ENCODE peak calls at places on chromosomes 4 and X, in five cellular contexts. One of them, this sample, is unnamed.

GRCh38 chrX:69538321-69538876 is 34.3 kb downstream of the NALF2 start:
- DNase-seq in astrocyte: no peak
- DNase-seq in cardiac muscle cell: peak; percentile 79
- DNase-seq in tibial nerve: peak; percentile 53
- DNase-seq in aorta: peak; percentile 84
- DNase-seq in this sample: peak; percentile 52

GRCh38 chr4:113003841-113004240 is 45.6 kb upstream of the ANK2 start:
- DNase-seq in astrocyte: no peak
- DNase-seq in cardiac muscle cell: no peak
- DNase-seq in tibial nerve: no peak
- DNase-seq in aorta: no peak
- DNase-seq in this sample: no peak

GRCh38 chr4:118981171-118981838 is 92.7 kb downstream of the SYNPO2 start:
- DNase-seq in astrocyte: peak; percentile 64
- DNase-seq in cardiac muscle cell: no peak
- DNase-seq in tibial nerve: no peak
- DNase-seq in aorta: no peak
- DNase-seq in this sample: no peak

GRCh38 chr4:185128272-185129119 is 14.6 kb upstream of the SLC25A4 start:
- DNase-seq in astrocyte: peak; percentile 6
- DNase-seq in cardiac muscle cell: peak; percentile 47
- DNase-seq in tibial nerve: no peak
- DNase-seq in aorta: peak; percentile 52
- DNase-seq in this sample: peak; percentile 39

GRCh38 chr4:159552979-159553768 is 450.3 kb downstream of the RAPGEF2 start:
- DNase-seq in astrocyte: no peak
- DNase-seq in cardiac muscle cell: no peak
- DNase-seq in tibial nerve: no peak
- DNase-seq in aorta: no peak
- DNase-seq in this sample: no peak

GRCh38 chrX:1442724-1443367 is 9.9 kb downstream of the ASMTL start:
- DNase-seq in astrocyte: no peak
- DNase-seq in cardiac muscle cell: no peak
- DNase-seq in tibial nerve: no peak
- DNase-seq in aorta: peak; percentile 23
- DNase-seq in this sample: peak; percentile 1

GRCh38 chr4:88843067-88843723 is 145.6 kb upstream of the NAP1L5 start:
- DNase-seq in astrocyte: no peak
- DNase-seq in cardiac muscle cell: no peak
- DNase-seq in tibial nerve: no peak
- DNase-seq in aorta: no peak
- DNase-seq in this sample: no peak

GRCh38 chrX:20664774-20665173 is 398.1 kb upstream of the RPS6KA3 start:
- DNase-seq in astrocyte: no peak
- DNase-seq in cardiac muscle cell: no peak
- DNase-seq in tibial nerve: no peak
- DNase-seq in aorta: no peak
- DNase-seq in this sample: no peak

GRCh38 chrX:46386511-46386910 is 158.7 kb downstream of the ZNF674 start:
- DNase-seq in astrocyte: no peak
- DNase-seq in cardiac muscle cell: no peak
- DNase-seq in tibial nerve: no peak
- DNase-seq in aorta: no peak
- DNase-seq in this sample: no peak

GRCh38 chr4:57233391-57233790 is 123.2 kb upstream of the IGFBP7 start:
- DNase-seq in astrocyte: peak; percentile 51
- DNase-seq in cardiac muscle cell: peak; percentile 45
- DNase-seq in tibial nerve: no peak
- DNase-seq in aorta: no peak
- DNase-seq in this sample: no peak

GRCh38 chr4:40840255-40840984 is 90.7 kb downstream of the NSUN7 start:
- DNase-seq in astrocyte: no peak
- DNase-seq in cardiac muscle cell: no peak
- DNase-seq in tibial nerve: no peak
- DNase-seq in aorta: no peak
- DNase-seq in this sample: no peak

GRCh38 chr4:83128235-83128929 is 13.9 kb upstream of the PLAC8 start:
- DNase-seq in astrocyte: peak; percentile 88
- DNase-seq in cardiac muscle cell: peak; percentile 91
- DNase-seq in tibial nerve: no peak
- DNase-seq in aorta: no peak
- DNase-seq in this sample: no peak

GRCh38 chrX:15469613-15470012 is 23.5 kb downstream of the PIR start:
- DNase-seq in astrocyte: no peak
- DNase-seq in cardiac muscle cell: no peak
- DNase-seq in tibial nerve: no peak
- DNase-seq in aorta: no peak
- DNase-seq in this sample: no peak

GRCh38 chr4:14018191-14018853 is 390.8 kb upstream of the BOD1L1 start:
- DNase-seq in astrocyte: no peak
- DNase-seq in cardiac muscle cell: no peak
- DNase-seq in tibial nerve: no peak
- DNase-seq in aorta: no peak
- DNase-seq in this sample: no peak

GRCh38 chr4:15778191-15778741 is at the start of gene CD38:
- DNase-seq in astrocyte: no peak
- DNase-seq in cardiac muscle cell: peak; percentile 20
- DNase-seq in tibial nerve: no peak
- DNase-seq in aorta: peak; percentile 62
- DNase-seq in this sample: no peak

GRCh38 chr4:14650127-14650526 is 352.2 kb upstream of the CPEB2 start:
- DNase-seq in astrocyte: no peak
- DNase-seq in cardiac muscle cell: peak; percentile 9
- DNase-seq in tibial nerve: no peak
- DNase-seq in aorta: no peak
- DNase-seq in this sample: no peak

GRCh38 chr4:81470456-81471327 is 1.0 kb downstream of the RASGEF1B start:
- DNase-seq in astrocyte: no peak
- DNase-seq in cardiac muscle cell: peak; percentile 58
- DNase-seq in tibial nerve: peak; percentile 69
- DNase-seq in aorta: peak; percentile 86
- DNase-seq in this sample: peak; percentile 59

GRCh38 chr4:102217775-102218174 is 127.5 kb downstream of the SLC39A8 start:
- DNase-seq in astrocyte: no peak
- DNase-seq in cardiac muscle cell: no peak
- DNase-seq in tibial nerve: no peak
- DNase-seq in aorta: no peak
- DNase-seq in this sample: no peak

GRCh38 chrX:63525491-63525890 is 174.4 kb upstream of the SPIN4 start:
- DNase-seq in astrocyte: no peak
- DNase-seq in cardiac muscle cell: no peak
- DNase-seq in tibial nerve: no peak
- DNase-seq in aorta: no peak
- DNase-seq in this sample: no peak

GRCh38 chrX:13398073-13398823 is 78.4 kb upstream of the ATXN3L start:
- DNase-seq in astrocyte: peak; percentile 100
- DNase-seq in cardiac muscle cell: peak; percentile 96
- DNase-seq in tibial nerve: peak; percentile 13
- DNase-seq in aorta: peak; percentile 79
- DNase-seq in this sample: no peak

GRCh38 chrX:154526901-154527675 is 11.1 kb upstream of the FAM3A start:
- DNase-seq in astrocyte: peak; percentile 58
- DNase-seq in cardiac muscle cell: peak; percentile 84
- DNase-seq in tibial nerve: peak; percentile 73
- DNase-seq in aorta: peak; percentile 88
- DNase-seq in this sample: peak; percentile 56

GRCh38 chr4:40395908-40396806 is 61.0 kb downstream of the CHRNA9 start:
- DNase-seq in astrocyte: peak; percentile 11
- DNase-seq in cardiac muscle cell: peak; percentile 79
- DNase-seq in tibial nerve: peak; percentile 31
- DNase-seq in aorta: no peak
- DNase-seq in this sample: no peak

GRCh38 chr4:16136321-16136720 is 52.5 kb upstream of the PROM1 start:
- DNase-seq in astrocyte: peak; percentile 10
- DNase-seq in cardiac muscle cell: peak; percentile 23
- DNase-seq in tibial nerve: no peak
- DNase-seq in aorta: no peak
- DNase-seq in this sample: no peak

GRCh38 chrX:48897157-48897620 is 379 bp downstream of the TIMM17B start:
- DNase-seq in astrocyte: peak; percentile 56
- DNase-seq in cardiac muscle cell: peak; percentile 76
- DNase-seq in tibial nerve: peak; percentile 61
- DNase-seq in aorta: peak; percentile 83
- DNase-seq in this sample: no peak

GRCh38 chr4:33739886-33740285 is 2504.4 kb downstream of the ARAP2 start:
- DNase-seq in astrocyte: no peak
- DNase-seq in cardiac muscle cell: no peak
- DNase-seq in tibial nerve: no peak
- DNase-seq in aorta: no peak
- DNase-seq in this sample: no peak

GRCh38 chrX:153499258-153499657 is 4.5 kb downstream of the BGN start:
- DNase-seq in astrocyte: no peak
- DNase-seq in cardiac muscle cell: no peak
- DNase-seq in tibial nerve: no peak
- DNase-seq in aorta: no peak
- DNase-seq in this sample: no peak

GRCh38 chr4:155609455-155610059 is 57.1 kb upstream of the GUCY1A1 start:
- DNase-seq in astrocyte: no peak
- DNase-seq in cardiac muscle cell: no peak
- DNase-seq in tibial nerve: no peak
- DNase-seq in aorta: no peak
- DNase-seq in this sample: no peak

GRCh38 chr4:47930971-47931804 is 16.8 kb upstream of the NFXL1 start:
- DNase-seq in astrocyte: peak; percentile 82
- DNase-seq in cardiac muscle cell: peak; percentile 72
- DNase-seq in tibial nerve: no peak
- DNase-seq in aorta: no peak
- DNase-seq in this sample: no peak

GRCh38 chrX:45803383-45803921 is 602.8 kb upstream of the DIPK2B start:
- DNase-seq in astrocyte: peak; percentile 93
- DNase-seq in cardiac muscle cell: peak; percentile 76
- DNase-seq in tibial nerve: no peak
- DNase-seq in aorta: no peak
- DNase-seq in this sample: no peak

GRCh38 chr4:64564126-64564525 is 154.9 kb upstream of the TECRL start:
- DNase-seq in astrocyte: peak; percentile 23
- DNase-seq in cardiac muscle cell: no peak
- DNase-seq in tibial nerve: no peak
- DNase-seq in aorta: no peak
- DNase-seq in this sample: no peak

GRCh38 chrX:12967711-12968465 is 7.0 kb upstream of the TMSB4X start:
- DNase-seq in astrocyte: no peak
- DNase-seq in cardiac muscle cell: no peak
- DNase-seq in tibial nerve: no peak
- DNase-seq in aorta: no peak
- DNase-seq in this sample: no peak

DNA sequence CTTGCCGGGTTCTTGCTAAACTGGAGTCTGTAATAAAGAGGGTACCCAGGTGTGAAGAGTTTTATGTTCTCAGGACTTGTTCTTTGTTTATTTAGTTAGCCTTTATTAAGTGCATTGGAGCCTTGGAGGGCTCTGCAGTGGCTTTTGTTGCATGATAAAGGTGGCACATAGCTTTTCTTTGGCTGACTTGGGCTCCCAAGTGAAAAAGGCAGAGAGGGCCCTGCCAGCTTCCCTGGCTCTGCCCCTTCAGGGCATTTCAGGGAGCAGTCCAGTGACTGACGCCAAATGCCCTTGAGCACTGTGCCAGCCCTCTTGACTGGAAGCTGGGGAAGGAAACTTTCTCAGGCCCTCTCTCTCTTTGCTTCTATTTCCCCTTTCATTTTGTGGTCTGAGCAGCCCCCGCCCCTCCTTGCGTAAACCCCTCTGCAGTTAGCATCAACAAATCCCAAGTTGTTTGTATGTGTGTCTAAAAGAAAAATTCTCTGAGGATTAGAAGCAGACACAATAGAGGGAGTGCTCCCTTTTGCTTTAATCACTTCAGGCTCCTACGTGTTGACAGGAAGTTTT is 152.2 kb downstream of the NHS start:
- DNase-seq in astrocyte: no peak
- DNase-seq in cardiac muscle cell: peak; percentile 25
- DNase-seq in tibial nerve: peak; percentile 13
- DNase-seq in aorta: peak; percentile 78
- DNase-seq in this sample: no peak
- H3K4me1 ChIP-seq in astrocyte: peaks cover 21% of the 10 kb centered on the region
- H3K4me1 ChIP-seq in cardiac muscle cell: peaks cover 9% of the 10 kb centered on the region
- H3K4me1 ChIP-seq in tibial nerve: no peaks in the 10 kb centered on the region
- H3K4me1 ChIP-seq in aorta: no peaks in the 10 kb centered on the region
- H3K4me1 ChIP-seq in this sample: no peaks in the 10 kb centered on the region

GRCh38 chrX:23766650-23767551 is 16.1 kb upstream of the SAT1 start:
- DNase-seq in astrocyte: no peak
- DNase-seq in cardiac muscle cell: no peak
- DNase-seq in tibial nerve: no peak
- DNase-seq in aorta: no peak
- DNase-seq in this sample: no peak
- H3K4me3 ChIP-seq in astrocyte: no peak overlapping the region
- H3K4me3 ChIP-seq in cardiac muscle cell: no peak overlapping the region
- H3K4me3 ChIP-seq in tibial nerve: peak overlapping the region; percentile 33
- H3K4me3 ChIP-seq in aorta: no peak overlapping the region
- H3K4me3 ChIP-seq in this sample: no peak overlapping the region

GRCh38 chr4:157700898-157701694 is 471.7 kb downstream of the GASK1B start:
- DNase-seq in astrocyte: peak; percentile 26
- DNase-seq in cardiac muscle cell: peak; percentile 6
- DNase-seq in tibial nerve: no peak
- DNase-seq in aorta: no peak
- DNase-seq in this sample: no peak

GRCh38 chr4:157706134-157706533 is 466.7 kb downstream of the GASK1B start:
- DNase-seq in astrocyte: no peak
- DNase-seq in cardiac muscle cell: no peak
- DNase-seq in tibial nerve: no peak
- DNase-seq in aorta: no peak
- DNase-seq in this sample: no peak

GRCh38 chr4:157701695-157701994 is 471.2 kb downstream of the GASK1B start:
- DNase-seq in astrocyte: no peak
- DNase-seq in cardiac muscle cell: no peak
- DNase-seq in tibial nerve: no peak
- DNase-seq in aorta: no peak
- DNase-seq in this sample: no peak

GRCh38 chr4:157702821-157703220 is 470.0 kb downstream of the GASK1B start:
- DNase-seq in astrocyte: no peak
- DNase-seq in cardiac muscle cell: no peak
- DNase-seq in tibial nerve: no peak
- DNase-seq in aorta: no peak
- DNase-seq in this sample: no peak
- H3K27ac ChIP-seq in astrocyte: no peak overlapping the region
- H3K27ac ChIP-seq in cardiac muscle cell: no peak overlapping the region
- H3K27ac ChIP-seq in tibial nerve: no peak overlapping the region
- H3K27ac ChIP-seq in aorta: no peak overlapping the region
- H3K27ac ChIP-seq in this sample: no peak overlapping the region

GRCh38 chr4:94507281-94507680 is 55.5 kb downstream of the PDLIM5 start:
- DNase-seq in astrocyte: no peak
- DNase-seq in cardiac muscle cell: no peak
- DNase-seq in tibial nerve: no peak
- DNase-seq in aorta: no peak
- DNase-seq in this sample: no peak

GRCh38 chr4:94507708-94508107 is 56.0 kb downstream of the PDLIM5 start:
- DNase-seq in astrocyte: peak; percentile 91
- DNase-seq in cardiac muscle cell: peak; percentile 94
- DNase-seq in tibial nerve: peak; percentile 52
- DNase-seq in aorta: peak; percentile 59
- DNase-seq in this sample: no peak

GRCh38 chr4:94506822-94507221 is 55.1 kb downstream of the PDLIM5 start:
- DNase-seq in astrocyte: no peak
- DNase-seq in cardiac muscle cell: no peak
- DNase-seq in tibial nerve: no peak
- DNase-seq in aorta: no peak
- DNase-seq in this sample: no peak

GRCh38 chr4:94508256-94508655 is 56.5 kb downstream of the PDLIM5 start:
- DNase-seq in astrocyte: no peak
- DNase-seq in cardiac muscle cell: peak; percentile 64
- DNase-seq in tibial nerve: no peak
- DNase-seq in aorta: no peak
- DNase-seq in this sample: no peak

GRCh38 chr4:94504545-94504944 is 52.8 kb downstream of the PDLIM5 start:
- DNase-seq in astrocyte: peak; percentile 53
- DNase-seq in cardiac muscle cell: peak; percentile 33
- DNase-seq in tibial nerve: no peak
- DNase-seq in aorta: no peak
- DNase-seq in this sample: no peak
- H3K4me1 ChIP-seq in astrocyte: peaks cover 24% of the 10 kb centered on the region
- H3K4me1 ChIP-seq in cardiac muscle cell: peaks cover 49% of the 10 kb centered on the region
- H3K4me1 ChIP-seq in tibial nerve: peaks cover 16% of the 10 kb centered on the region
- H3K4me1 ChIP-seq in aorta: peaks cover 8% of the 10 kb centered on the region
- H3K4me1 ChIP-seq in this sample: no peaks in the 10 kb centered on the region

This sample was measured in CD8-positive, alpha-beta T cell.